ENCODE peak calls at places on chromosomes 13 and 19, in five cellular contexts. One of them, this sample, is unnamed.

GRCh38 chr19:38721977-38722773 is 22.1 kb downstream of the CAPN12 start:
- DNase-seq in GM23248: no peak
- DNase-seq in tibial artery: no peak
- DNase-seq in neural progenitor cell: peak; percentile 48
- DNase-seq in dorsolateral prefrontal cortex: peak; percentile 23
- DNase-seq in this sample: no peak

GRCh38 chr13:31827707-31828106 is 88.4 kb downstream of the RXFP2 start:
- DNase-seq in GM23248: no peak
- DNase-seq in tibial artery: no peak
- DNase-seq in neural progenitor cell: no peak
- DNase-seq in dorsolateral prefrontal cortex: no peak
- DNase-seq in this sample: no peak

GRCh38 chr19:5128251-5128931 is 159.5 kb downstream of the KDM4B start:
- DNase-seq in GM23248: peak; percentile 83
- DNase-seq in tibial artery: peak; percentile 51
- DNase-seq in neural progenitor cell: peak; percentile 59
- DNase-seq in dorsolateral prefrontal cortex: no peak
- DNase-seq in this sample: peak; percentile 90

GRCh38 chr19:49613374-49613773 is 22.4 kb downstream of the PRR12 start:
- DNase-seq in GM23248: peak; percentile 56
- DNase-seq in tibial artery: no peak
- DNase-seq in neural progenitor cell: no peak
- DNase-seq in dorsolateral prefrontal cortex: no peak
- DNase-seq in this sample: no peak

GRCh38 chr19:49585023-49585422 is 3.9 kb downstream of the PRRG2 start:
- DNase-seq in GM23248: no peak
- DNase-seq in tibial artery: no peak
- DNase-seq in neural progenitor cell: peak; percentile 80
- DNase-seq in dorsolateral prefrontal cortex: no peak
- DNase-seq in this sample: no peak

GRCh38 chr19:53868091-53868891 is 608 bp downstream of the MYADM start:
- DNase-seq in GM23248: peak; percentile 86
- DNase-seq in tibial artery: peak; percentile 60
- DNase-seq in neural progenitor cell: peak; percentile 73
- DNase-seq in dorsolateral prefrontal cortex: no peak
- DNase-seq in this sample: peak; percentile 89

GRCh38 chr19:21115430-21115829 is 26.4 kb upstream of the ZNF431 start:
- DNase-seq in GM23248: no peak
- DNase-seq in tibial artery: no peak
- DNase-seq in neural progenitor cell: no peak
- DNase-seq in dorsolateral prefrontal cortex: no peak
- DNase-seq in this sample: no peak

GRCh38 chr13:26584713-26585112 is 27.2 kb downstream of the WASF3 start:
- DNase-seq in GM23248: peak; percentile 88
- DNase-seq in tibial artery: no peak
- DNase-seq in neural progenitor cell: no peak
- DNase-seq in dorsolateral prefrontal cortex: no peak
- DNase-seq in this sample: no peak

GRCh38 chr19:6730153-6730804 is 7.1 kb downstream of the GPR108 start:
- DNase-seq in GM23248: peak; percentile 46
- DNase-seq in tibial artery: no peak
- DNase-seq in neural progenitor cell: peak; percentile 76
- DNase-seq in dorsolateral prefrontal cortex: no peak
- DNase-seq in this sample: no peak

GRCh38 chr13:40564342-40564997 is 102.0 kb downstream of the FOXO1 start:
- DNase-seq in GM23248: no peak
- DNase-seq in tibial artery: no peak
- DNase-seq in neural progenitor cell: no peak
- DNase-seq in dorsolateral prefrontal cortex: no peak
- DNase-seq in this sample: no peak

GRCh38 chr13:109816112-109816978 is 30.0 kb upstream of the IRS2 start:
- DNase-seq in GM23248: peak; percentile 20
- DNase-seq in tibial artery: no peak
- DNase-seq in neural progenitor cell: no peak
- DNase-seq in dorsolateral prefrontal cortex: no peak
- DNase-seq in this sample: no peak

GRCh38 chr19:2653717-2654584 is 48.5 kb downstream of the GNG7 start:
- DNase-seq in GM23248: peak; percentile 38
- DNase-seq in tibial artery: no peak
- DNase-seq in neural progenitor cell: peak; percentile 56
- DNase-seq in dorsolateral prefrontal cortex: peak; percentile 26
- DNase-seq in this sample: no peak

GRCh38 chr13:50081106-50081898 is 66.1 kb downstream of the KCNRG start:
- DNase-seq in GM23248: peak; percentile 59
- DNase-seq in tibial artery: peak; percentile 60
- DNase-seq in neural progenitor cell: peak; percentile 85
- DNase-seq in dorsolateral prefrontal cortex: peak; percentile 28
- DNase-seq in this sample: peak; percentile 79

GRCh38 chr13:48801255-48801654 is 147.5 kb downstream of the CYSLTR2 start:
- DNase-seq in GM23248: peak; percentile 87
- DNase-seq in tibial artery: no peak
- DNase-seq in neural progenitor cell: no peak
- DNase-seq in dorsolateral prefrontal cortex: no peak
- DNase-seq in this sample: no peak

GRCh38 chr19:10430505-10431253 is 10.3 kb downstream of the PDE4A start:
- DNase-seq in GM23248: peak; percentile 81
- DNase-seq in tibial artery: peak; percentile 45
- DNase-seq in neural progenitor cell: peak; percentile 44
- DNase-seq in dorsolateral prefrontal cortex: no peak
- DNase-seq in this sample: no peak

DNA sequence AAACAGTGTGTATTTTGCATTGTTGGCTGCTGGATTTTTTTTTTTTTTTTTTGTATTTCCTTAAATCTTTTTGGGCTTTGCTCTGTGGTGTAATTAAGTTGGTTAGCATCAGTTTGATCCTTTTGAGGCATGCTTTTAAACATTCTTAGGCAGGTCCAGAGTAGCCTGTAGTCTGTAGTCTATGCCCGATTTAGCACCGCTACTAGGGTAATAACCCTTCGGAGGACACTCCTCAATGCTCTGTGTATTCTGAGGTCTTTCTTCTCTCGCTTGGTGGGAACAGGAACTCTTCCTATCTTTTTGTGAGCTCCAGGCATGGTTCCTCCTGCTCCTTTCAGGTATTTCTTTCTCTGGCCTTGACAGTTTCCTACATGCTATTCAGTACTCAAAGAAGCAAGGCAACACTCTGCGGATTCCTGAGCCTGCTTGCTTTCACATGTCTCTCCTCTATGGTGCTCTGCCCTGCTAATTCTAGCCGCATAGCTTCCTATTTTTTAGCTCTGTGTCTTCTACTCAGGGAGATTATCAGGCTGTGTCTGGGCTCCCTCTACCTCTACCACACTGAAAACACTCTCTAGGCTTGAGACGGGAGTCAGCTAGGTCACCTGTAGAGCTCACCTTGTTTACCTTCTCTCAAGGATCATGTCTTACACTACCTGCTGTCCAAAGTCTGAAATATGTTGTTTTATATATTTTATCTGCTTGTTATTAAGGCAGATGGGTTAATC is 195.1 kb downstream of the NDFIP2 start:
- DNase-seq in GM23248: no peak
- DNase-seq in tibial artery: no peak
- DNase-seq in neural progenitor cell: no peak
- DNase-seq in dorsolateral prefrontal cortex: no peak
- DNase-seq in this sample: no peak
- H3K27ac ChIP-seq in GM23248: no peak overlapping the region
- H3K27ac ChIP-seq in tibial artery: no peak overlapping the region
- H3K27ac ChIP-seq in neural progenitor cell: no peak overlapping the region
- H3K27ac ChIP-seq in dorsolateral prefrontal cortex: no peak overlapping the region
- H3K27ac ChIP-seq in this sample: no peak overlapping the region

GRCh38 chr19:14476307-14476662 is 1.1 kb upstream of the PTGER1 start:
- DNase-seq in GM23248: no peak
- DNase-seq in tibial artery: no peak
- DNase-seq in neural progenitor cell: no peak
- DNase-seq in dorsolateral prefrontal cortex: no peak
- DNase-seq in this sample: no peak

GRCh38 chr19:14477417-14478112 is 2.4 kb upstream of the PTGER1 start:
- DNase-seq in GM23248: no peak
- DNase-seq in tibial artery: no peak
- DNase-seq in neural progenitor cell: no peak
- DNase-seq in dorsolateral prefrontal cortex: no peak
- DNase-seq in this sample: no peak

GRCh38 chr19:14476663-14477401 is 1.7 kb upstream of the PTGER1 start:
- DNase-seq in GM23248: peak; percentile 80
- DNase-seq in tibial artery: peak; percentile 73
- DNase-seq in neural progenitor cell: no peak
- DNase-seq in dorsolateral prefrontal cortex: no peak
- DNase-seq in this sample: no peak

GRCh38 chr19:14479309-14479984 is 4.3 kb upstream of the PTGER1 start:
- DNase-seq in GM23248: no peak
- DNase-seq in tibial artery: no peak
- DNase-seq in neural progenitor cell: no peak
- DNase-seq in dorsolateral prefrontal cortex: no peak
- DNase-seq in this sample: no peak

DNA sequence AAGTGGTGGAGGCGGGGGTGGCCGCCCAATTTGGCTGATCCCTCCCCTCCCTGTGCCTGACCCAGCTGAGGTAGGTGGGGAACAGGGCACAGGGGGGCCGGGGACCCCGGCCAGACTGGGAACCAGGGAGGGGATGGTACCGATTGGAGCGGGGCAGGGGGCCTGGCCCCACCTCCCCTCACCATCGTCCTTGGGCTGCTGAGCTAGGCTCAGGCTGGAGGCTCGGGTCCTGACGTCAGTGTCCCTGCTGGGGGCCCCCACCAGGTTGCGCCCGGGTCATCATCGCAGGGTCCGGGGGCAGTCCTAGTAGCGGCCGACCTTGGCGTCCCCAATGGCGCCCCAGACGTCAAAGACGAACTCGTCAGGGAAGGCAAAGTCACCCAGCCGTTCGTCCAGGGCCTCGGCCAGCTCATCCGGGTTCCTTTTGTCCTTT is 3.0 kb upstream of the PTGER1 start:
- DNase-seq in GM23248: no peak
- DNase-seq in tibial artery: no peak
- DNase-seq in neural progenitor cell: no peak
- DNase-seq in dorsolateral prefrontal cortex: no peak
- DNase-seq in this sample: no peak
- H3K27ac ChIP-seq in GM23248: no peak overlapping the region
- H3K27ac ChIP-seq in tibial artery: no peak overlapping the region
- H3K27ac ChIP-seq in neural progenitor cell: no peak overlapping the region
- H3K27ac ChIP-seq in dorsolateral prefrontal cortex: no peak overlapping the region
- H3K27ac ChIP-seq in this sample: peak overlapping the region; percentile 45

GRCh38 chr13:60398949-60399589 is 2.0 kb downstream of the TDRD3 start:
- DNase-seq in GM23248: peak; percentile 20
- DNase-seq in tibial artery: no peak
- DNase-seq in neural progenitor cell: no peak
- DNase-seq in dorsolateral prefrontal cortex: no peak
- DNase-seq in this sample: no peak
- H3K27ac ChIP-seq in GM23248: peak overlapping the region; percentile 89
- H3K27ac ChIP-seq in tibial artery: peak overlapping the region; percentile 99
- H3K27ac ChIP-seq in neural progenitor cell: no peak overlapping the region
- H3K27ac ChIP-seq in dorsolateral prefrontal cortex: peak overlapping the region; percentile 98
- H3K27ac ChIP-seq in this sample: peak overlapping the region; percentile 98

GRCh38 chr13:114121496-114122466 is 10.6 kb downstream of the RASA3 start:
- DNase-seq in GM23248: no peak
- DNase-seq in tibial artery: no peak
- DNase-seq in neural progenitor cell: peak; percentile 71
- DNase-seq in dorsolateral prefrontal cortex: no peak
- DNase-seq in this sample: no peak

GRCh38 chr13:114119196-114119595 is 13.2 kb downstream of the RASA3 start:
- DNase-seq in GM23248: peak; percentile 92
- DNase-seq in tibial artery: no peak
- DNase-seq in neural progenitor cell: peak; percentile 77
- DNase-seq in dorsolateral prefrontal cortex: no peak
- DNase-seq in this sample: no peak

GRCh38 chr13:114118763-114119123 is 13.7 kb downstream of the RASA3 start:
- DNase-seq in GM23248: peak; percentile 65
- DNase-seq in tibial artery: no peak
- DNase-seq in neural progenitor cell: no peak
- DNase-seq in dorsolateral prefrontal cortex: no peak
- DNase-seq in this sample: no peak

GRCh38 chr13:114122591-114123211 is 9.7 kb downstream of the RASA3 start:
- DNase-seq in GM23248: no peak
- DNase-seq in tibial artery: no peak
- DNase-seq in neural progenitor cell: no peak
- DNase-seq in dorsolateral prefrontal cortex: no peak
- DNase-seq in this sample: no peak

DNA sequence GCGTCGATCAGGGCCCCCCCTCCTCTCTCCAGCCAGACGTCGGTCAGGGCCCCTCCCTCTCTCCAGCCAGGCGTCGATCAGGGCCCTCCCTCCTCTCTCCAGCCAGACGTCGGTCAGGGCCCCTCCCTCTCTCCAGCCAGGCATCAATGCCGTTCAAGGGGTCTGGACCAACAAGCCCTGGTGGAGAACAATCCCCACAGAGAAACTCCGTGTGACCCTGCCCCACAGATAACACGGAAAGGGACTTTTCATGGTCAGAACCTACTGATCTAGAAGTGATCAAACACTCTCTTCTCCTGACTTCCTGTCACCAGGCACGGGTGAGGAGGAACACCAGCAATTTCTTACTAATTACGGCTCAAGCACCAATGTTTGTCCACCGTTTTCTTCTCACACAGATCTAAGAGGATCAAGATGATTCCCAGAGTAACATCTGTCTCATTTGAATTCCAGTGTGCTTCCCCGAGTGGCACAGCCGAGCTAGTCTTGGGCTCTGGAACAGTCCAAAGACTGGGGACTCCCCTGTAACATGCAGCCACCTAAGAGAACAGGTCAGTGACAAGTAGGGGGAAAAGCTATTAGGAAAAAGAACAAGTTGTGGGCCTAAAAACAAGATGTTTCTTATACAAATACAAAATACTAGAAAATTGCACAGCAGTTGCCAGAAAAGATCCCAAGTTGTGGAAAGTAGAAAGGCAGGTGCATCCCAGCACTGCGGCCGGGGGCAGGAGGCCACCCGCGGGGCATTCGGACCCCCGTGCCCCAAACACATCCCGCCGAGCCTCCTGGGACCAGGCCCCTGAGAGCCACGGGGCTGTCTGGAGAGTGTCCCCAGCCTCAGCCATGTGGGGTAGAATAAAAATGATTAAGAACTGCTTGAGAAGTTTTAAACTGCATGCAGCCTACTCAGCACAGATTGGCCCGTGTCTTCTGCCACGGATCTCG is 11.7 kb downstream of the RASA3 start:
- DNase-seq in GM23248: peak; percentile 28
- DNase-seq in tibial artery: no peak
- DNase-seq in neural progenitor cell: no peak
- DNase-seq in dorsolateral prefrontal cortex: no peak
- DNase-seq in this sample: no peak
- H3K27ac ChIP-seq in GM23248: peak overlapping the region; percentile 24
- H3K27ac ChIP-seq in tibial artery: peak overlapping the region; percentile 59
- H3K27ac ChIP-seq in neural progenitor cell: no peak overlapping the region
- H3K27ac ChIP-seq in dorsolateral prefrontal cortex: peak overlapping the region; percentile 75
- H3K27ac ChIP-seq in this sample: peak overlapping the region; percentile 46